ENCODE peak calls at places on chromosomes 16 and 17, in eight cellular contexts. One of them, this sample, is unnamed.

GRCh38 chr16:85854935-85855334 is 44.0 kb upstream of the IRF8 start:
- DNase-seq in activated CD4-positive, CD25-positive, alpha-beta regulatory T cell: no peak
- DNase-seq in M059J: no peak
- DNase-seq in skeletal muscle cell: no peak
- DNase-seq in T follicular helper cell: no peak
- DNase-seq in ELF-1: no peak
- DNase-seq in memory B cell: no peak
- DNase-seq in C1 segment of cervical spinal cord: no peak
- DNase-seq in this sample: no peak

GRCh38 chr16:11005611-11005975 is 61.2 kb downstream of the CLEC16A start:
- DNase-seq in memory B cell: no peak
- DNase-seq in C1 segment of cervical spinal cord: no peak
- DNase-seq in T follicular helper cell: no peak
- DNase-seq in M059J: peak; percentile 45
- DNase-seq in ELF-1: no peak
- DNase-seq in activated CD4-positive, CD25-positive, alpha-beta regulatory T cell: no peak
- DNase-seq in skeletal muscle cell: peak; percentile 54
- DNase-seq in this sample: peak; percentile 64

GRCh38 chr16:23862556-23862955 is 26.8 kb downstream of the PRKCB start:
- DNase-seq in M059J: no peak
- DNase-seq in ELF-1: peak; percentile 13
- DNase-seq in memory B cell: no peak
- DNase-seq in C1 segment of cervical spinal cord: no peak
- DNase-seq in skeletal muscle cell: no peak
- DNase-seq in activated CD4-positive, CD25-positive, alpha-beta regulatory T cell: no peak
- DNase-seq in T follicular helper cell: no peak
- DNase-seq in this sample: no peak

GRCh38 chr16:68843482-68844210 is at the start of gene TANGO6:
- DNase-seq in activated CD4-positive, CD25-positive, alpha-beta regulatory T cell: peak; percentile 81
- DNase-seq in memory B cell: peak; percentile 90
- DNase-seq in ELF-1: peak; percentile 93
- DNase-seq in C1 segment of cervical spinal cord: peak; percentile 30
- DNase-seq in skeletal muscle cell: no peak
- DNase-seq in M059J: peak; percentile 76
- DNase-seq in T follicular helper cell: peak; percentile 86
- DNase-seq in this sample: peak; percentile 82

GRCh38 chr16:84228321-84228838 is 11.4 kb downstream of the KCNG4 start:
- DNase-seq in skeletal muscle cell: peak; percentile 82
- DNase-seq in activated CD4-positive, CD25-positive, alpha-beta regulatory T cell: no peak
- DNase-seq in T follicular helper cell: no peak
- DNase-seq in C1 segment of cervical spinal cord: no peak
- DNase-seq in M059J: peak; percentile 97
- DNase-seq in memory B cell: no peak
- DNase-seq in ELF-1: peak; percentile 80
- DNase-seq in this sample: peak; percentile 95

GRCh38 chr17:48310748-48311213 is 119.2 kb downstream of the SKAP1 start:
- DNase-seq in memory B cell: no peak
- DNase-seq in activated CD4-positive, CD25-positive, alpha-beta regulatory T cell: no peak
- DNase-seq in C1 segment of cervical spinal cord: no peak
- DNase-seq in skeletal muscle cell: no peak
- DNase-seq in ELF-1: peak; percentile 11
- DNase-seq in M059J: no peak
- DNase-seq in T follicular helper cell: no peak
- DNase-seq in this sample: no peak

GRCh38 chr17:6608321-6608720 is 32.2 kb downstream of the KIAA0753 start:
- DNase-seq in C1 segment of cervical spinal cord: no peak
- DNase-seq in memory B cell: no peak
- DNase-seq in activated CD4-positive, CD25-positive, alpha-beta regulatory T cell: no peak
- DNase-seq in ELF-1: no peak
- DNase-seq in T follicular helper cell: no peak
- DNase-seq in M059J: peak; percentile 72
- DNase-seq in skeletal muscle cell: no peak
- DNase-seq in this sample: peak; percentile 46

GRCh38 chr17:4601326-4601725 is 17.0 kb downstream of the SMTNL2 start:
- DNase-seq in memory B cell: no peak
- DNase-seq in skeletal muscle cell: no peak
- DNase-seq in C1 segment of cervical spinal cord: no peak
- DNase-seq in M059J: no peak
- DNase-seq in T follicular helper cell: no peak
- DNase-seq in activated CD4-positive, CD25-positive, alpha-beta regulatory T cell: no peak
- DNase-seq in ELF-1: no peak
- DNase-seq in this sample: no peak

GRCh38 chr17:76542566-76542971 is 2.7 kb downstream of the PRCD start:
- DNase-seq in skeletal muscle cell: no peak
- DNase-seq in memory B cell: no peak
- DNase-seq in ELF-1: no peak
- DNase-seq in M059J: no peak
- DNase-seq in activated CD4-positive, CD25-positive, alpha-beta regulatory T cell: no peak
- DNase-seq in T follicular helper cell: no peak
- DNase-seq in C1 segment of cervical spinal cord: no peak
- DNase-seq in this sample: no peak

GRCh38 chr16:84836234-84836647 is 16.5 kb downstream of the CRISPLD2 start:
- DNase-seq in C1 segment of cervical spinal cord: no peak
- DNase-seq in activated CD4-positive, CD25-positive, alpha-beta regulatory T cell: no peak
- DNase-seq in skeletal muscle cell: peak; percentile 100
- DNase-seq in T follicular helper cell: no peak
- DNase-seq in M059J: peak; percentile 100
- DNase-seq in memory B cell: no peak
- DNase-seq in ELF-1: peak; percentile 90
- DNase-seq in this sample: peak; percentile 100

GRCh38 chr17:43695968-43696865 is 34.5 kb upstream of the MEOX1 start:
- DNase-seq in T follicular helper cell: no peak
- DNase-seq in skeletal muscle cell: no peak
- DNase-seq in M059J: peak; percentile 46
- DNase-seq in ELF-1: no peak
- DNase-seq in activated CD4-positive, CD25-positive, alpha-beta regulatory T cell: no peak
- DNase-seq in C1 segment of cervical spinal cord: no peak
- DNase-seq in memory B cell: no peak
- DNase-seq in this sample: no peak

GRCh38 chr16:72876981-72877373 is 171.0 kb downstream of the ZFHX3 start:
- DNase-seq in T follicular helper cell: no peak
- DNase-seq in C1 segment of cervical spinal cord: no peak
- DNase-seq in M059J: peak; percentile 36
- DNase-seq in skeletal muscle cell: no peak
- DNase-seq in ELF-1: no peak
- DNase-seq in memory B cell: no peak
- DNase-seq in activated CD4-positive, CD25-positive, alpha-beta regulatory T cell: no peak
- DNase-seq in this sample: peak; percentile 60

GRCh38 chr17:32349503-32349853 is 479 bp upstream of the ZNF207 start:
- DNase-seq in T follicular helper cell: no peak
- DNase-seq in skeletal muscle cell: no peak
- DNase-seq in activated CD4-positive, CD25-positive, alpha-beta regulatory T cell: no peak
- DNase-seq in memory B cell: no peak
- DNase-seq in C1 segment of cervical spinal cord: no peak
- DNase-seq in M059J: no peak
- DNase-seq in ELF-1: peak; percentile 48
- DNase-seq in this sample: peak; percentile 23

GRCh38 chr17:5331506-5331905 is 49.4 kb downstream of the RABEP1 start:
- DNase-seq in M059J: peak; percentile 3
- DNase-seq in ELF-1: no peak
- DNase-seq in skeletal muscle cell: no peak
- DNase-seq in C1 segment of cervical spinal cord: no peak
- DNase-seq in activated CD4-positive, CD25-positive, alpha-beta regulatory T cell: no peak
- DNase-seq in memory B cell: no peak
- DNase-seq in T follicular helper cell: no peak
- DNase-seq in this sample: peak; percentile 39

GRCh38 chr16:29790949-29791844 is 646 bp downstream of the KIF22 start:
- DNase-seq in ELF-1: peak; percentile 41
- DNase-seq in activated CD4-positive, CD25-positive, alpha-beta regulatory T cell: no peak
- DNase-seq in C1 segment of cervical spinal cord: no peak
- DNase-seq in T follicular helper cell: no peak
- DNase-seq in memory B cell: no peak
- DNase-seq in skeletal muscle cell: no peak
- DNase-seq in M059J: no peak
- DNase-seq in this sample: no peak

GRCh38 chr16:66911112-66911511 is 7.6 kb downstream of the CDH16 start:
- DNase-seq in memory B cell: no peak
- DNase-seq in M059J: peak; percentile 56
- DNase-seq in activated CD4-positive, CD25-positive, alpha-beta regulatory T cell: no peak
- DNase-seq in ELF-1: no peak
- DNase-seq in C1 segment of cervical spinal cord: no peak
- DNase-seq in skeletal muscle cell: no peak
- DNase-seq in T follicular helper cell: no peak
- DNase-seq in this sample: no peak

GRCh38 chr17:77688369-77688768 is 270.1 kb upstream of the TNRC6C start:
- DNase-seq in skeletal muscle cell: no peak
- DNase-seq in M059J: no peak
- DNase-seq in ELF-1: no peak
- DNase-seq in memory B cell: no peak
- DNase-seq in T follicular helper cell: no peak
- DNase-seq in C1 segment of cervical spinal cord: no peak
- DNase-seq in activated CD4-positive, CD25-positive, alpha-beta regulatory T cell: no peak
- DNase-seq in this sample: no peak

GRCh38 chr16:1655269-1655807 is 22.7 kb upstream of the JPT2 start:
- DNase-seq in ELF-1: no peak
- DNase-seq in M059J: no peak
- DNase-seq in T follicular helper cell: no peak
- DNase-seq in memory B cell: no peak
- DNase-seq in activated CD4-positive, CD25-positive, alpha-beta regulatory T cell: no peak
- DNase-seq in skeletal muscle cell: no peak
- DNase-seq in C1 segment of cervical spinal cord: no peak
- DNase-seq in this sample: no peak

GRCh38 chr17:74825952-74826713 is 33.6 kb downstream of the GRIN2C start:
- DNase-seq in skeletal muscle cell: no peak
- DNase-seq in M059J: no peak
- DNase-seq in activated CD4-positive, CD25-positive, alpha-beta regulatory T cell: no peak
- DNase-seq in ELF-1: no peak
- DNase-seq in memory B cell: no peak
- DNase-seq in C1 segment of cervical spinal cord: no peak
- DNase-seq in T follicular helper cell: no peak
- DNase-seq in this sample: no peak

GRCh38 chr17:12637015-12637414 is 28.7 kb upstream of the MYOCD start:
- DNase-seq in M059J: peak; percentile 93
- DNase-seq in ELF-1: no peak
- DNase-seq in skeletal muscle cell: peak; percentile 93
- DNase-seq in C1 segment of cervical spinal cord: no peak
- DNase-seq in T follicular helper cell: no peak
- DNase-seq in memory B cell: no peak
- DNase-seq in activated CD4-positive, CD25-positive, alpha-beta regulatory T cell: no peak
- DNase-seq in this sample: peak; percentile 80

GRCh38 chr17:74746376-74746775 is 2.1 kb upstream of the NHERF1 start:
- DNase-seq in skeletal muscle cell: no peak
- DNase-seq in T follicular helper cell: no peak
- DNase-seq in ELF-1: peak; percentile 79
- DNase-seq in M059J: no peak
- DNase-seq in activated CD4-positive, CD25-positive, alpha-beta regulatory T cell: no peak
- DNase-seq in C1 segment of cervical spinal cord: no peak
- DNase-seq in memory B cell: no peak
- DNase-seq in this sample: no peak

GRCh38 chr17:76704799-76705198 is 6.0 kb downstream of the MXRA7 start:
- DNase-seq in activated CD4-positive, CD25-positive, alpha-beta regulatory T cell: no peak
- DNase-seq in T follicular helper cell: no peak
- DNase-seq in C1 segment of cervical spinal cord: no peak
- DNase-seq in ELF-1: no peak
- DNase-seq in skeletal muscle cell: no peak
- DNase-seq in memory B cell: no peak
- DNase-seq in M059J: no peak
- DNase-seq in this sample: no peak

GRCh38 chr16:19169081-19169639 is 1.1 kb downstream of the SYT17 start:
- DNase-seq in T follicular helper cell: no peak
- DNase-seq in skeletal muscle cell: no peak
- DNase-seq in ELF-1: peak; percentile 16
- DNase-seq in memory B cell: no peak
- DNase-seq in C1 segment of cervical spinal cord: no peak
- DNase-seq in activated CD4-positive, CD25-positive, alpha-beta regulatory T cell: no peak
- DNase-seq in M059J: no peak
- DNase-seq in this sample: no peak

GRCh38 chr16:50467559-50467942 is 80.6 kb upstream of the NKD1 start:
- DNase-seq in M059J: no peak
- DNase-seq in memory B cell: no peak
- DNase-seq in skeletal muscle cell: no peak
- DNase-seq in activated CD4-positive, CD25-positive, alpha-beta regulatory T cell: no peak
- DNase-seq in C1 segment of cervical spinal cord: no peak
- DNase-seq in ELF-1: no peak
- DNase-seq in T follicular helper cell: no peak
- DNase-seq in this sample: no peak

GRCh38 chr17:1000597-1001490 is 3.9 kb downstream of the TIMM22 start:
- DNase-seq in activated CD4-positive, CD25-positive, alpha-beta regulatory T cell: no peak
- DNase-seq in skeletal muscle cell: no peak
- DNase-seq in memory B cell: no peak
- DNase-seq in T follicular helper cell: no peak
- DNase-seq in M059J: peak; percentile 73
- DNase-seq in C1 segment of cervical spinal cord: no peak
- DNase-seq in ELF-1: no peak
- DNase-seq in this sample: peak; percentile 92

GRCh38 chr17:65750678-65751077 is 189.2 kb upstream of the AXIN2 start:
- DNase-seq in T follicular helper cell: peak; percentile 52
- DNase-seq in memory B cell: no peak
- DNase-seq in skeletal muscle cell: peak; percentile 91
- DNase-seq in activated CD4-positive, CD25-positive, alpha-beta regulatory T cell: no peak
- DNase-seq in C1 segment of cervical spinal cord: no peak
- DNase-seq in M059J: peak; percentile 96
- DNase-seq in ELF-1: no peak
- DNase-seq in this sample: peak; percentile 96

This sample was measured in EL.